ENCODE peak calls at places on chromosomes 7 and 10, in five cellular contexts. Y, T, J, O and Z are unnamed samples.

GRCh38 chr10:43809211-43809930 is 160.7 kb upstream of the ZNF32 start:
- DNase-seq in O (no peak), J (no peak), T (no peak), Y (no peak), Z (peak; percentile 61)

GRCh38 chr7:4738711-4739527 is 36.5 kb upstream of the AP5Z1 start:
- DNase-seq in O (no peak), J (peak; percentile 73), Y (no peak), T (peak; percentile 71), Z (peak; percentile 95)

GRCh38 chr7:155219947-155220769 is 77.5 kb upstream of the INSIG1 start:
- DNase-seq in J (no peak), Y (no peak), T (no peak), O (no peak), Z (no peak)

GRCh38 chr10:100766693-100767427 is 21.5 kb downstream of the PAX2 start:
- DNase-seq in Y (no peak), O (no peak), J (no peak), T (no peak), Z (no peak)

GRCh38 chr7:54858008-54858692 is 99.1 kb upstream of the SEC61G start:
- DNase-seq in T (no peak), J (no peak), O (no peak), Y (no peak), Z (no peak)

GRCh38 chr7:21107101-21107500 is 320.4 kb upstream of the SP8 start:
- DNase-seq in Y (no peak), T (no peak), J (no peak), O (no peak), Z (no peak)

GRCh38 chr10:70656489-70656888 is 15.8 kb upstream of the ADAMTS14 start:
- DNase-seq in J (no peak), Y (no peak), T (no peak), O (no peak), Z (peak; percentile 95)

GRCh38 chr7:112938895-112939588 is 147.6 kb downstream of the GPR85 start:
- DNase-seq in O (peak; percentile 42), J (no peak), Y (peak; percentile 16), T (peak; percentile 31), Z (peak; percentile 8)

GRCh38 chr7:24951441-24951840 is 28.5 kb downstream of the OSBPL3 start:
- DNase-seq in Y (no peak), O (no peak), T (no peak), J (no peak), Z (no peak)

GRCh38 chr7:132403465-132404110 is 172.7 kb downstream of the PLXNA4 start:
- DNase-seq in J (no peak), T (no peak), O (no peak), Y (no peak), Z (no peak)

GRCh38 chr7:44466300-44467216 is 23.9 kb downstream of the NUDCD3 start:
- DNase-seq in Y (no peak), J (no peak), T (no peak), O (no peak), Z (no peak)

GRCh38 chr10:63866747-63867140 is 345.5 kb downstream of the REEP3 start:
- DNase-seq in Y (no peak), T (no peak), J (peak; percentile 51), O (no peak), Z (peak; percentile 30)

DNA sequence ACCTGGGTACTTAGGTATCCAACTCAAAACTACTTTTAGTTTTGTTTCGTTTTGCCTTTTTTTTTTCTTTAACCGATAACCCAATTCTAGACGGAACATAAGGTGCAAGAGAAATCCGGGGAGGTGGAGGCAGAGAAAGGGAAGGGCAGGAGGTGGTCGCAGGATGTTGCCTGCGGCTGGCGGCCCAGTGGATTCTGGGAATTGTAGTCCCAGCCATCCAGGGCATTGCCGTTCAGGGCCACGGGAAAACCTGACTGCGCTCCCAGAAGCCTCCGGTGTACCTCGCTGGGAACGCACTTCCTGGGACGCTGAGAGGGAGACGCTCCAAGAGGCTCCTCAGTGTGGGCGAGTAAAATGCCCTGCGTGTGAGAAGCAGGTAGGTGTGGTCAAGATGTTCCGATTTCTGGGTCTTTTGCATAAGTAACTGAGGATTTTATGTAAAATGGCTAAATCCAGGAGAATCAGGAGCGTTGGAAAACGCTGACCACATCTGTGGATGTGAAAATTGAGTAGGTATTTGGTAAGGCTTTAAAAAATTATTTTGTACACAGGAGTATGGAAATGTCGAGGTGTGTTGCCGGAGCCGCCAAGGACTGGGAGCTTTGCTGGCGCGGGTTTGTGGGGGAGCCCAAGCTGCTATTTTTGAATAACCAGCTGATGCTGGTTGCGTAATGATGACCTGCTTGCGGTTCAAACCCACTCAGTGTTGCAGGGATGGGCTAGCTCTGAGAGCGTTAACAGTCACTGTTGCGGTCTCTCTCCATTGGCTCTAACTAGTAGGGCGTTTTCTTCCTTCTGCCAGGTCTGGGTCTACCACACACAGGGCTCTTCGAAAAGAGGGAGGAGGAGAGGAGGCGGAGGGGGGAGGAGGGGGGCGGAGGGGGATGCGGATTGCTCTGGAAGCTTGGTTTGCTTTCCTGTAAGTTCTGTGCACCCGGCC is at the start of gene CLDN12:
- DNase-seq in O (peak; percentile 70), Y (peak; percentile 89), J (peak; percentile 82), T (peak; percentile 91), Z (peak; percentile 70)
- TF ChIP-seq POLR2A in O (peak; percentile 90), Y (peak; percentile 93), J (peak; percentile 87), T (peak; percentile 51), Z (peak; percentile 69)

GRCh38 chr7:26199301-26200112 is 1.0 kb downstream of the HNRNPA2B1 start:
- DNase-seq in T (peak; percentile 73), Y (peak; percentile 77), O (peak; percentile 74), J (no peak), Z (no peak)

GRCh38 chr7:26201261-26202018 is at the start of gene CBX3:
- DNase-seq in Y (peak; percentile 91), J (peak; percentile 69), T (peak; percentile 87), O (peak; percentile 92), Z (peak; percentile 91)

GRCh38 chr7:26200113-26200443 is 468 bp downstream of the HNRNPA2B1 start:
- DNase-seq in O (peak; percentile 75), Y (peak; percentile 81), J (no peak), T (peak; percentile 60), Z (no peak)

GRCh38 chr7:26200444-26201260 is at the start of gene HNRNPA2B1:
- DNase-seq in Y (peak; percentile 97), J (peak; percentile 95), T (peak; percentile 98), O (peak; percentile 97), Z (peak; percentile 89)

GRCh38 chr7:26202019-26202985 is 757 bp downstream of the CBX3 start:
- DNase-seq in T (peak; percentile 48), Y (peak; percentile 53), J (no peak), O (peak; percentile 49), Z (no peak)
- TF ChIP-seq POLR2A in T (peak; percentile 32), Y (no peak), J (no peak), O (no peak), Z (peak; percentile 39)

DNA sequence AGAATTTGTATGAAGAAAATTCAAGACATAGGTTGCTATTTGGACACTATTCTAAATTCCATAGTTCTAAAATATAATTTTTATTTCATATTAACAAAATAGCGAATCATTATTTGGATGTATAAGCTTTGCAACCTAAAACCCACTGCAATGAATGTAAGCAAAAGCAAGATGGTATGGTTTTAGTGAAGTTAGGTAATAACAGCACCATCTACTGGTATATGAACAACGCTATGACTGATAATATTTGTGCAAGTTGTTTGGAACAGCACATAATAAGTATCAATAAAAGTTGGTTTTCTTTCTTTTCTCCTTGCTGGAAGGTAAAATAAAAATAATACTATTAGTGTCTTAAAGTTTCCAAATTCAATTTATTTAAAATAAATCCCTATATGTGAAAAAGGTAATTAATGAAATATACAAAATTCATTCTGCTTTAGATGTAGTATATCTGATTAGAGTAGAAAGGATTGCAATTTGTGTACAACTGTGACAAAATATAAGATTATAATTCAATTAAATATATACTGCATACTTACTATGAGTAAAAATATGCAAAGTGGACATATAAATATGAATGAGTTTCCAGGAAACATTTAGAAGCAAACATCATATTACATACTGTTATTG is 79.0 kb upstream of the LSM8 start:
- DNase-seq in J (peak; percentile 15), Y (no peak), T (no peak), O (no peak), Z (no peak)
- TF ChIP-seq POLR2A in J (no peak), Y (no peak), T (no peak), O (no peak), Z (no peak)

GRCh38 chr7:100148559-100149328 is at the start of gene LAMTOR4:
- DNase-seq in Y (peak; percentile 99), J (peak; percentile 99), T (peak; percentile 100), O (peak; percentile 99), Z (peak; percentile 96)
- TF ChIP-seq POLR2A in Y (peak; percentile 94), J (peak; percentile 61), T (peak; percentile 64), O (peak; percentile 84), Z (peak; percentile 82)

GRCh38 chr10:5446390-5446926 is 34.1 kb downstream of the NET1 start:
- DNase-seq in J (peak; percentile 52), Y (peak; percentile 97), O (peak; percentile 91), T (peak; percentile 98), Z (no peak)
- TF ChIP-seq POLR2A in J (no peak), Y (peak; percentile 99), O (peak; percentile 99), T (peak; percentile 85), Z (no peak)